ENCODE peak calls at places on chromosomes 4 and X, in nine cellular contexts. T is aorta, X is upper lobe of right lung, M is uterus, R is psoas muscle, Y is hepatocyte, K is colonic mucosa, H is pancreas, N is heart left ventricle. A is an unnamed sample. For H3K36me3, the result is how much of the 10 kb centered on the place peaks cover.

GRCh38 chr4:169766741-169767140 is 9.0 kb upstream of the HPF1 start:
- DNase-seq in T (no peak), X (no peak), M (no peak), R (no peak), Y (no peak), K (no peak), H (no peak), N (no peak), A (no peak)

GRCh38 chr4:13543648-13544555 is at the start of gene NKX3-2:
- DNase-seq in T (no peak), X (no peak), M (no peak), R (no peak), Y (peak), K (no peak), H (no peak), N (no peak), A (peak)

GRCh38 chrX:9072281-9072680 is 38.4 kb upstream of the FAM9B start:
- DNase-seq in T (no peak), X (no peak), M (peak), R (no peak), Y (no peak), K (no peak), H (no peak), N (no peak), A (no peak)

GRCh38 chrX:130108647-130109428 is 1.5 kb downstream of the ELF4 start:
- DNase-seq in T (no peak), X (peak), M (no peak), R (peak), Y (peak), K (peak), H (no peak), N (peak), A (peak)

GRCh38 chr4:74056858-74057562 is 18.5 kb upstream of the CXCL3 start:
- DNase-seq in T (no peak), X (no peak), M (no peak), R (no peak), Y (no peak), K (no peak), H (no peak), N (no peak), A (no peak)

GRCh38 chr4:54586343-54586953 is 71.3 kb upstream of the KIT start:
- DNase-seq in T (no peak), X (no peak), M (no peak), R (no peak), Y (peak), K (peak), H (no peak), N (no peak), A (no peak)

GRCh38 chrX:102516314-102516936 is at the start of gene TMSB15A:
- DNase-seq in T (peak), X (peak), M (peak), R (peak), Y (peak), K (peak), H (peak), N (peak), A (peak)

GRCh38 chrX:7170903-7171302 is 22.9 kb upstream of the PUDP start:
- DNase-seq in T (peak), X (no peak), M (no peak), R (no peak), Y (peak), K (peak), H (peak), N (no peak), A (peak)

GRCh38 chr4:152534541-152535231 is 1.2 kb downstream of the FBXW7 start:
- DNase-seq in T (peak), X (peak), M (no peak), R (peak), Y (peak), K (peak), H (peak), N (peak), A (peak)

GRCh38 chr4:16830081-16830480 is 68.4 kb downstream of the LDB2 start:
- DNase-seq in T (no peak), X (no peak), M (no peak), R (no peak), Y (no peak), K (no peak), H (no peak), N (no peak), A (no peak)

GRCh38 chr4:79042079-79042674 is 102.9 kb upstream of the PAQR3 start:
- DNase-seq in T (no peak), X (no peak), M (peak), R (no peak), Y (peak), K (peak), H (no peak), N (no peak), A (no peak)

GRCh38 chr4:40555176-40555900 is 74.3 kb downstream of the RBM47 start:
- DNase-seq in T (no peak), X (no peak), M (no peak), R (no peak), Y (no peak), K (no peak), H (no peak), N (no peak), A (no peak)

GRCh38 chrX:53288173-53288572 is 6.8 kb upstream of the IQSEC2 start:
- DNase-seq in T (peak), X (no peak), M (peak), R (peak), Y (no peak), K (no peak), H (no peak), N (peak), A (peak)

GRCh38 chrX:78708171-78708570 is 39.3 kb upstream of the LPAR4 start:
- DNase-seq in T (no peak), X (no peak), M (no peak), R (no peak), Y (peak), K (peak), H (no peak), N (no peak), A (peak)

GRCh38 chrX:108763559-108763958 is 27.2 kb upstream of the IRS4 start:
- DNase-seq in T (no peak), X (no peak), M (no peak), R (no peak), Y (no peak), K (no peak), H (no peak), N (no peak), A (no peak)

GRCh38 chr4:65719635-65720034 is 49.3 kb upstream of the EPHA5 start:
- DNase-seq in T (no peak), X (no peak), M (no peak), R (no peak), Y (no peak), K (no peak), H (no peak), N (no peak), A (no peak)

GRCh38 chrX:9789555-9789954 is 3.3 kb downstream of the SHROOM2 start:
- DNase-seq in T (no peak), X (no peak), M (no peak), R (no peak), Y (no peak), K (no peak), H (no peak), N (no peak), A (peak)

GRCh38 chr4:183873389-183874185 is 31.5 kb upstream of the STOX2 start:
- DNase-seq in T (no peak), X (no peak), M (no peak), R (no peak), Y (no peak), K (no peak), H (no peak), N (no peak), A (no peak)

GRCh38 chr4:13558881-13559280 is 14.6 kb upstream of the NKX3-2 start:
- DNase-seq in T (no peak), X (no peak), M (no peak), R (no peak), Y (no peak), K (no peak), H (no peak), N (no peak), A (no peak)

GRCh38 chr4:144658908-144659307 is 13.0 kb downstream of the HHIP start:
- DNase-seq in T (no peak), X (no peak), M (no peak), R (no peak), Y (no peak), K (no peak), H (no peak), N (no peak), A (no peak)
- H3K4me3 ChIP-seq in T (no peak), X (no peak), M (no peak), R (no peak), Y (no peak), K (no peak), H (no peak), N (no peak), A (no peak)

DNA sequence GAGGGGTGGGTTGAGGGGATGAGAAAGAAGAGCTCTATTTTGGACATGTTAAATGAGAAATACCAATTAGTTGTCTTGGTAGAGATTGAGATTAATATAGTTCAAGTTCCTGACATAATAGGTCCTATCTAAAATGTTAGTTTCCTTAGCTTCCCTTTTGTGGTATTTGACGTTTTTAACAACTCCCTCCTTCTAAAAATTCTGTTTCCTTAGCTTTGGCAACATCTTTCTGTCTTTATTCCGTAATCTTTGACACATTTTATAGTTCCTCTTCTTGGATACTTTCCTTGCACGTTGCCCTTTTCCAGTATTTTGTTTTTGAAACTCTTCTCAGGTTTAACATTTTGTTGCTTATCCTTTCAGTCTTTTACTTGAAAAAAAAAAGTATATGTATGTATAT is 36.9 kb downstream of the LAMTOR3 start:
- DNase-seq in T (no peak), X (no peak), M (no peak), R (no peak), Y (no peak), K (no peak), H (no peak), N (no peak), A (no peak)
- H3K36me3 ChIP-seq in T (under half), X (under half), M (under half), R (under half), Y (under half), K (under half), H (under half), N (under half), A (under half)

DNA sequence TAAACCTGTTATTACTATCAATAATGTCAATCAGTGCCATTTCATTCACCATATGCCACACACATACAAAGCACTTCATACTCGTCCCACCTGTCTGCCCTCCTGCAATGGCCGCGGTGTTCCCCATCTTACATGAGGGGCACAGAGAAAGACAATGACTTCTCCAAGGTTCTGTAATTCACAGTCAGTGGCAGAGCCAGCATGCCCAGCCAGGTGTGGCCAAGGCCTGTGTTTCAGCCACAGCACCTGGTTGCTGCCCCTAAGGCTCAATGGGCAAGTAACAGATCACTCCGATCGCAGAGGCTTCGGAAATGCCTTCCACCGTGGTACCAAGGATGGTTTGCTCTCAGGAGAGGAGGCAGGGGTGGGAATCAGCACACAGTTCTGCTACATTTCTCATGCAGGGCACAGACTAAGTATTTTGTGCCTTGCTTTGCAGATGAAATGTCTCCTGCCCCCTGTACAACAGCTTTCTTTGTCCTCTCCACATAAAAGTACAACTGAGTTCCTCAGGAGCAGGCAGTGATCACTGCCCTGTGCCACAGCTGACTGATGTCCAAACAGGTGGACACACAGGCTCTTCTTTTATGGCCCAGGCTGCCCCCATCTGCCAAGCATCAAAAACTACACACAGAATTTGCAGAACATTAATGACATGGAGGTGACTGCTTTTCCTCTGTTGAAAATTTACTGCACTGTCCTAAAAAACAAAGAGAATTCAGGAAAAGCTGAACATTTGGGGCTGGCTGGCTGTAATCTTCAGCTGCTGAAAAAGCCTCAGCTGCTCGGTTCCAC is 10.8 kb downstream of the AFAP1 start:
- DNase-seq in T (no peak), X (no peak), M (no peak), R (no peak), Y (no peak), K (no peak), H (no peak), N (no peak), A (no peak)
- H3K27ac ChIP-seq in T (no peak), X (no peak), M (peak), R (no peak), Y (no peak), K (peak), H (no peak), N (no peak), A (no peak)

DNA sequence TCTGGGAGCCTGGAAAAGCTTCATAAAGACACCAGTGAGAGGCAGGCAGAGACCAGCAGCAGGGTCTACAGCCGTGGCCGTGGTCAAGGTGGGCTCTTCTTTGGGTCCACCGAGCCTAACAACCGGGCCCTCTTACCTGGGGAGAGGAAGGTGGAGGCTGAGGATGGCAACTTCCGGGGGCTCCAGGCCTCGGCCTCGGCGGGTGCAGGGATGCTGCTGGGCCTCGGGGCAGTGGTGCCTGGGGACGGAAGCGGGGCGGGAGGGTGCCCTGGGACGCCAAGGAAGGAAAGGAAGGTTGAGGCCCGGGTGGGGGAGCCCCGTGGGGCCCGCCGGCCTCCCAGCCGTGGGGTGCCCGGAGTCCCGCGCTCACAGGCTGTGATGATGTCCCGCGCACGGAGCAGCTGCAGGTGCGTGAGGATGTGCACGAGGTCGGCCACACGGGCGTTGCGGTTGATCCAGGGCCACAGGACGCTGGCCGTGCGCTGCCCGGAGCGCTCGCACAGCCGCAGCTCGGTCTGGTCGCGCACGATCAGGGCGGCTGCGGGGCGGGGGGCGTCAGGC is 561 bp downstream of the IRAK1 start:
- DNase-seq in T (peak), X (peak), M (no peak), R (no peak), Y (no peak), K (no peak), H (no peak), N (peak), A (no peak)
- H3K4me3 ChIP-seq in T (peak), X (peak), M (peak), R (peak), Y (no peak), K (peak), H (peak), N (peak), A (no peak)

A was measured in endodermal cell.